ENCODE peak calls at places on chromosomes 4 and X, in six cellular contexts. D, J, R, S, H and T are unnamed samples.

GRCh38 chrX:341541-342101 is 23.0 kb upstream of the GTPBP6 start:
- DNase-seq in J (no peak), H (no peak), D (no peak), R (no peak), S (no peak), T (no peak)

GRCh38 chr4:26763649-26764048 is 97.0 kb upstream of the STIM2 start:
- DNase-seq in H (no peak), J (no peak), R (no peak), D (no peak), S (no peak), T (no peak)

GRCh38 chrX:152072236-152072635 is 66.1 kb downstream of the MAGEA10 start:
- DNase-seq in H (peak), R (no peak), S (no peak), J (no peak), D (no peak), T (no peak)

GRCh38 chrX:154485150-154486051 is 1.0 kb downstream of the UBL4A start:
- DNase-seq in J (no peak), R (no peak), S (no peak), H (no peak), D (no peak), T (no peak)

GRCh38 chr4:183600189-183600685 is 58.7 kb downstream of the RWDD4 start:
- DNase-seq in H (no peak), J (no peak), D (peak), R (no peak), S (no peak), T (peak)

GRCh38 chr4:3307891-3308575 is 15.2 kb downstream of the RGS12 start:
- DNase-seq in R (no peak), H (no peak), J (no peak), S (no peak), D (no peak), T (no peak)

GRCh38 chrX:44306336-44306735 is 37.1 kb downstream of the EFHC2 start:
- DNase-seq in S (no peak), D (no peak), J (no peak), H (no peak), R (no peak), T (no peak)

GRCh38 chr4:137923494-137923893 is 318.7 kb downstream of the SLC7A11 start:
- DNase-seq in R (no peak), J (no peak), H (no peak), S (no peak), D (no peak), T (no peak)

GRCh38 chr4:25144870-25145481 is 15.3 kb downstream of the SEPSECS start:
- DNase-seq in D (no peak), H (no peak), J (no peak), R (no peak), S (no peak), T (no peak)

GRCh38 chr4:10611673-10612072 is 72.9 kb downstream of the CLNK start:
- DNase-seq in J (no peak), S (no peak), H (peak), D (peak), R (no peak), T (no peak)

GRCh38 chr4:76752911-76753494 is 144.9 kb downstream of the SOWAHB start:
- DNase-seq in D (no peak), R (no peak), J (no peak), S (no peak), H (peak), T (no peak)

GRCh38 chr4:11904117-11904535 is 475.4 kb upstream of the HS3ST1 start:
- DNase-seq in D (no peak), R (no peak), J (no peak), S (no peak), H (no peak), T (no peak)